ENCODE peak calls at places on chromosomes 3 and 15, in eight cellular contexts. One of them, this sample, is unnamed.

GRCh38 chr3:94704467-94704866 is 641.6 kb downstream of the NSUN3 start:
- DNase-seq in GM12892: no peak
- DNase-seq in heart left ventricle: no peak
- DNase-seq in ovary: no peak
- DNase-seq in NB4: no peak
- DNase-seq in GM12891: no peak
- DNase-seq in H54: no peak
- DNase-seq in A549: no peak
- DNase-seq in this sample: no peak

GRCh38 chr3:119600732-119601131 is 3.0 kb downstream of the PLA1A start:
- DNase-seq in GM12892: peak
- DNase-seq in heart left ventricle: peak
- DNase-seq in ovary: no peak
- DNase-seq in NB4: peak
- DNase-seq in GM12891: no peak
- DNase-seq in H54: no peak
- DNase-seq in A549: peak
- DNase-seq in this sample: no peak

GRCh38 chr3:194322701-194323174 is 28.4 kb downstream of the CPN2 start:
- DNase-seq in GM12892: no peak
- DNase-seq in heart left ventricle: no peak
- DNase-seq in ovary: no peak
- DNase-seq in NB4: peak
- DNase-seq in GM12891: no peak
- DNase-seq in H54: peak
- DNase-seq in A549: peak
- DNase-seq in this sample: no peak

GRCh38 chr3:40290396-40290795 is 19.1 kb upstream of the EIF1B start:
- DNase-seq in GM12892: no peak
- DNase-seq in heart left ventricle: peak
- DNase-seq in ovary: no peak
- DNase-seq in NB4: no peak
- DNase-seq in GM12891: no peak
- DNase-seq in H54: no peak
- DNase-seq in A549: no peak
- DNase-seq in this sample: no peak

GRCh38 chr3:100615684-100616083 is 6.3 kb downstream of the ADGRG7 start:
- DNase-seq in GM12892: no peak
- DNase-seq in heart left ventricle: no peak
- DNase-seq in ovary: no peak
- DNase-seq in NB4: no peak
- DNase-seq in GM12891: no peak
- DNase-seq in H54: no peak
- DNase-seq in A549: no peak
- DNase-seq in this sample: no peak

GRCh38 chr15:73752817-73753214 is 335 bp downstream of the INSYN1 start:
- DNase-seq in GM12892: no peak
- DNase-seq in heart left ventricle: no peak
- DNase-seq in ovary: peak
- DNase-seq in NB4: no peak
- DNase-seq in GM12891: no peak
- DNase-seq in H54: no peak
- DNase-seq in A549: no peak
- DNase-seq in this sample: no peak

GRCh38 chr3:65851827-65852226 is 186.9 kb downstream of the MAGI1 start:
- DNase-seq in GM12892: no peak
- DNase-seq in heart left ventricle: no peak
- DNase-seq in ovary: no peak
- DNase-seq in NB4: no peak
- DNase-seq in GM12891: no peak
- DNase-seq in H54: no peak
- DNase-seq in A549: no peak
- DNase-seq in this sample: no peak

GRCh38 chr3:86481031-86481430 is 509.9 kb downstream of the VGLL3 start:
- DNase-seq in GM12892: no peak
- DNase-seq in heart left ventricle: no peak
- DNase-seq in ovary: no peak
- DNase-seq in NB4: peak
- DNase-seq in GM12891: no peak
- DNase-seq in H54: no peak
- DNase-seq in A549: peak
- DNase-seq in this sample: no peak

GRCh38 chr3:167729591-167729990 is 5.1 kb downstream of the PDCD10 start:
- DNase-seq in GM12892: no peak
- DNase-seq in heart left ventricle: no peak
- DNase-seq in ovary: no peak
- DNase-seq in NB4: peak
- DNase-seq in GM12891: no peak
- DNase-seq in H54: no peak
- DNase-seq in A549: no peak
- DNase-seq in this sample: no peak

GRCh38 chr3:37295925-37296324 is 121.5 kb upstream of the LRRFIP2 start:
- DNase-seq in GM12892: no peak
- DNase-seq in heart left ventricle: no peak
- DNase-seq in ovary: no peak
- DNase-seq in NB4: peak
- DNase-seq in GM12891: no peak
- DNase-seq in H54: no peak
- DNase-seq in A549: no peak
- DNase-seq in this sample: no peak

GRCh38 chr3:129602730-129603560 is 3.5 kb downstream of the PLXND1 start:
- DNase-seq in GM12892: no peak
- DNase-seq in heart left ventricle: peak
- DNase-seq in ovary: peak
- DNase-seq in NB4: peak
- DNase-seq in GM12891: no peak
- DNase-seq in H54: peak
- DNase-seq in A549: peak
- DNase-seq in this sample: no peak

GRCh38 chr3:69718832-69719231 is 20.4 kb upstream of the MITF start:
- DNase-seq in GM12892: no peak
- DNase-seq in heart left ventricle: no peak
- DNase-seq in ovary: no peak
- DNase-seq in NB4: no peak
- DNase-seq in GM12891: no peak
- DNase-seq in H54: no peak
- DNase-seq in A549: no peak
- DNase-seq in this sample: no peak

GRCh38 chr15:87752250-87752951 is 504.1 kb downstream of the NTRK3 start:
- DNase-seq in GM12892: no peak
- DNase-seq in heart left ventricle: no peak
- DNase-seq in ovary: no peak
- DNase-seq in NB4: no peak
- DNase-seq in GM12891: no peak
- DNase-seq in H54: peak
- DNase-seq in A549: peak
- DNase-seq in this sample: no peak

GRCh38 chr3:127053450-127053849 is 70.5 kb downstream of the PLXNA1 start:
- DNase-seq in GM12892: no peak
- DNase-seq in heart left ventricle: no peak
- DNase-seq in ovary: peak
- DNase-seq in NB4: no peak
- DNase-seq in GM12891: no peak
- DNase-seq in H54: no peak
- DNase-seq in A549: no peak
- DNase-seq in this sample: no peak

GRCh38 chr3:127095774-127096173 is 97.2 kb upstream of the PRR23E start:
- DNase-seq in GM12892: no peak
- DNase-seq in heart left ventricle: no peak
- DNase-seq in ovary: no peak
- DNase-seq in NB4: no peak
- DNase-seq in GM12891: no peak
- DNase-seq in H54: no peak
- DNase-seq in A549: no peak
- DNase-seq in this sample: no peak

GRCh38 chr3:46585799-46586693 is 19.9 kb upstream of the LRRC2 start:
- DNase-seq in GM12892: no peak
- DNase-seq in heart left ventricle: no peak
- DNase-seq in ovary: no peak
- DNase-seq in NB4: no peak
- DNase-seq in GM12891: no peak
- DNase-seq in H54: no peak
- DNase-seq in A549: peak
- DNase-seq in this sample: no peak

DNA sequence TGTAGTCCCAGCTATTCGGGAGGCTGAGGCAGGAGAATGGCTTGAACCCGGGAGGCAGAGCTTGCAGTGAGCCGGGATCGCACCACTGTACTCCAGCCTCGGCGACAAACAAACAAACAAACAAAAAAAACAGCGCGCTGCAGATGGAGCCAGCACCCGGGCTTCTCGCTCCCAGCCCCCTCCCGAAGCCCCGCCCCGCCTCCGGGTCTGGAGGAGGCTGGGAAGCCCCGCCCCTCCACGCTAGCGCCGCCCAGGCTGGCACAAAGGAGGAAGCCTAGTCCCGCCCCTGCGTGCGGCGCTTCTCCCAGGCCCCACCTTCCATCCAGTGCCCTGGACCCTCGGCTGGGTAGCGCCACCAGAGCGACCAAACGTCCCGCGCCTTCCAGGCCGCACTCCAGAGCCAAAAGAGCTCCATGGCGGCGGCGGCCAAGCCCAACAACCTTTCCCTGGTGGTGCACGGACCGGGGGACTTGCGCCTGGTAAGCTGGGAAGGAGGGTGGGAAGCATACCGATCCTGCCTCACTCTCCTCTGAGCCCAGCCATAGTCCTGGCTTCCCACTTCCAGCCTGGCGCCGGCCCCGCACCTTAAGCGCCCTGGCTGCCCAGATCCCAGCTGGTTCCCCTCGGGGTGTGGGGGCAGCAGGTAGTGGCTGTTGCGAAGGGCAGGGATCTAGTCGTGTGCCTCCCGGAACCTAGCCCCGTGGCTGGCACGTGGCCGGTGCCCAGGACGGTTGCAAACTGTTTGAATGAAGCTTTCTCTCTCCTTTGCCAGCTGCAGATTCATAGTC is at the start of gene SORD:
- DNase-seq in GM12892: peak
- DNase-seq in heart left ventricle: peak
- DNase-seq in ovary: peak
- DNase-seq in NB4: peak
- DNase-seq in GM12891: peak
- DNase-seq in H54: peak
- DNase-seq in A549: peak
- DNase-seq in this sample: peak
- TF ChIP-seq POLR2A in GM12892: peak
- TF ChIP-seq POLR2A in heart left ventricle: no peak
- TF ChIP-seq POLR2A in ovary: no peak
- TF ChIP-seq POLR2A in NB4: peak
- TF ChIP-seq POLR2A in GM12891: no peak
- TF ChIP-seq POLR2A in H54: peak
- TF ChIP-seq POLR2A in A549: peak
- TF ChIP-seq POLR2A in this sample: peak

GRCh38 chr3:14460342-14461005 is 58.1 kb downstream of the SLC6A6 start:
- DNase-seq in GM12892: no peak
- DNase-seq in heart left ventricle: peak
- DNase-seq in ovary: peak
- DNase-seq in NB4: no peak
- DNase-seq in GM12891: no peak
- DNase-seq in H54: peak
- DNase-seq in A549: peak
- DNase-seq in this sample: no peak
- TF ChIP-seq POLR2A in GM12892: no peak
- TF ChIP-seq POLR2A in heart left ventricle: no peak
- TF ChIP-seq POLR2A in ovary: no peak
- TF ChIP-seq POLR2A in NB4: no peak
- TF ChIP-seq POLR2A in GM12891: no peak
- TF ChIP-seq POLR2A in H54: no peak
- TF ChIP-seq POLR2A in A549: no peak
- TF ChIP-seq POLR2A in this sample: no peak

GRCh38 chr3:49902511-49903345 is 945 bp downstream of the MST1R start:
- DNase-seq in GM12892: no peak
- DNase-seq in heart left ventricle: no peak
- DNase-seq in ovary: peak
- DNase-seq in NB4: no peak
- DNase-seq in GM12891: no peak
- DNase-seq in H54: no peak
- DNase-seq in A549: no peak
- DNase-seq in this sample: no peak

GRCh38 chr3:49901351-49902339 is 2.0 kb downstream of the MST1R start:
- DNase-seq in GM12892: no peak
- DNase-seq in heart left ventricle: no peak
- DNase-seq in ovary: no peak
- DNase-seq in NB4: no peak
- DNase-seq in GM12891: no peak
- DNase-seq in H54: no peak
- DNase-seq in A549: no peak
- DNase-seq in this sample: no peak

GRCh38 chr3:49903451-49904424 is at the start of gene MST1R:
- DNase-seq in GM12892: peak
- DNase-seq in heart left ventricle: peak
- DNase-seq in ovary: peak
- DNase-seq in NB4: no peak
- DNase-seq in GM12891: peak
- DNase-seq in H54: no peak
- DNase-seq in A549: peak
- DNase-seq in this sample: peak

GRCh38 chr3:49899815-49900214 is 3.9 kb downstream of the MST1R start:
- DNase-seq in GM12892: no peak
- DNase-seq in heart left ventricle: no peak
- DNase-seq in ovary: no peak
- DNase-seq in NB4: peak
- DNase-seq in GM12891: no peak
- DNase-seq in H54: no peak
- DNase-seq in A549: no peak
- DNase-seq in this sample: no peak

DNA sequence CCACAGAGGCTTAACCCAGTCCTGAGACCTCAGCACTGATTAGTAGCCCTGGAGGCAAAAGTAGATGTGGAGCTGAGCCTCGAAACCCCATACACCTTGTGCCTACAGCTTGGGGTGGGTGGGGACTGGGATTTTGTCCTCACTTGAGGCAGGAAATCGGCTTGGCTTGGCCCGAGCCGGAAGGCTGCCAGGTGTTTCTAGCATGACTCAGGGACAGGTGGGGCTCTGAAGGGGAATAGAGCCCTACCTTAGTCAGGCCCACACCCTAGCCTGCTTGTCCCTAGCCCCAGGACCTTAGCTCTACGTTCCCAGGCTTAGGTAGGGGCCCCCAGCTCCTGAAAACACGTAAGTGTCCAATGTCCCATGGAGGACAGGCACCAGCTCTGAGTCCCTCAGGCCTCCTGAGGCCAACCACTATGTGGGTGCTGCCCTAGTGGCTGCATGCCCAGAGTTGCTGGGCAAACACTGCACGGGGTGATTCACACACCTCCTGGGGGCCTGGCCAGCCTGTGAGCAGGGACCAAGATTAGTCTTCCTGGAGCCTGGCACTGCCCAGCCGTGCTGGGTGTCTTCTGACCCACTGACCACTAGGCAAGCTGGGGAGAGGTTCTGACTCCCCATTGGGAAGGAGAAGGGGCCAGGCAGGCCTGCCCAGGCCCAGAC is 3.1 kb downstream of the MST1R start:
- DNase-seq in GM12892: no peak
- DNase-seq in heart left ventricle: peak
- DNase-seq in ovary: no peak
- DNase-seq in NB4: no peak
- DNase-seq in GM12891: no peak
- DNase-seq in H54: peak
- DNase-seq in A549: peak
- DNase-seq in this sample: no peak
- TF ChIP-seq POLR2A in GM12892: no peak
- TF ChIP-seq POLR2A in heart left ventricle: no peak
- TF ChIP-seq POLR2A in ovary: no peak
- TF ChIP-seq POLR2A in NB4: no peak
- TF ChIP-seq POLR2A in GM12891: no peak
- TF ChIP-seq POLR2A in H54: no peak
- TF ChIP-seq POLR2A in A549: no peak
- TF ChIP-seq POLR2A in this sample: peak

GRCh38 chr3:24670871-24671270 is 176.2 kb upstream of the THRB start:
- DNase-seq in GM12892: no peak
- DNase-seq in heart left ventricle: no peak
- DNase-seq in ovary: no peak
- DNase-seq in NB4: no peak
- DNase-seq in GM12891: no peak
- DNase-seq in H54: no peak
- DNase-seq in A549: no peak
- DNase-seq in this sample: no peak
- TF ChIP-seq POLR2A in GM12892: no peak
- TF ChIP-seq POLR2A in heart left ventricle: no peak
- TF ChIP-seq POLR2A in ovary: no peak
- TF ChIP-seq POLR2A in NB4: no peak
- TF ChIP-seq POLR2A in GM12891: no peak
- TF ChIP-seq POLR2A in H54: no peak
- TF ChIP-seq POLR2A in A549: no peak
- TF ChIP-seq POLR2A in this sample: no peak

This sample was measured in Peyer's patch.